ENCODE peak calls at places on chromosomes 7 and 10, in seven cellular contexts. Z is occipital lobe; U is T-cell; G is caudate nucleus; K is T-helper 17 cell; P is stimulated activated naive CD4-positive, alpha-beta T cell treated with Interleukin-2 at 50 U/mL for 16 hours; R is stimulated activated CD8-positive, alpha-beta memory T cell treated with anti-CD3 and anti-CD28 coated beads, Interleukin-2, amount 100 ng/mL, for 1 hour. H is an unnamed sample.

GRCh38 chr7:75842836-75843446 is 29.3 kb upstream of the CCL24 start:
- DNase-seq in P (peak; percentile 49), R (no peak), K (no peak), G (no peak), Z (no peak), U (no peak), H (no peak)

GRCh38 chr10:74589226-74589673 is 237.2 kb upstream of the KAT6B start:
- DNase-seq in P (peak; percentile 77), K (peak; percentile 54), G (peak; percentile 81), U (peak; percentile 88), Z (peak; percentile 80), R (peak; percentile 68), H (peak; percentile 72)

GRCh38 chr7:51602321-51602720 is 285.7 kb upstream of the COBL start:
- DNase-seq in Z (no peak), U (no peak), P (no peak), G (no peak), R (no peak), K (no peak), H (no peak)

GRCh38 chr7:127336458-127336857 is 56.0 kb downstream of the ZNF800 start:
- DNase-seq in G (no peak), Z (no peak), P (no peak), R (no peak), K (no peak), U (no peak), H (no peak)

GRCh38 chr10:127534511-127534910 is 14.6 kb upstream of the NPS start:
- DNase-seq in G (no peak), U (no peak), K (no peak), Z (no peak), P (no peak), R (no peak), H (no peak)

GRCh38 chr10:36492590-36493510 is 632.5 kb upstream of the ANKRD30A start:
- DNase-seq in P (no peak), K (no peak), Z (no peak), R (no peak), U (no peak), G (no peak), H (no peak)

GRCh38 chr10:48604408-48605263 is at the start of gene ARHGAP22:
- DNase-seq in K (no peak), P (no peak), U (no peak), R (no peak), G (no peak), Z (peak; percentile 61), H (peak; percentile 43)

GRCh38 chr10:97853006-97853405 is 3.4 kb downstream of the GOLGA7B start:
- DNase-seq in R (no peak), U (no peak), K (no peak), P (no peak), Z (no peak), G (no peak), H (no peak)

GRCh38 chr7:130095812-130096211 is 25.5 kb downstream of the KLHDC10 start:
- DNase-seq in G (no peak), K (no peak), Z (no peak), U (no peak), P (no peak), R (no peak), H (no peak)

GRCh38 chr10:28839600-28840007 is 162.3 kb downstream of the BAMBI start:
- DNase-seq in Z (no peak), K (no peak), R (no peak), G (no peak), P (no peak), U (no peak), H (no peak)

GRCh38 chr7:929311-929711 is 25.2 kb downstream of the ADAP1 start:
- DNase-seq in P (no peak), K (no peak), Z (no peak), R (no peak), G (no peak), U (no peak), H (no peak)

GRCh38 chr7:36614954-36615353 is 109.3 kb downstream of the AOAH start:
- DNase-seq in R (no peak), P (no peak), U (no peak), Z (no peak), K (no peak), G (no peak), H (no peak)

GRCh38 chr10:5501976-5502902 is 2.9 kb upstream of the CALML5 start:
- DNase-seq in K (no peak), P (no peak), R (no peak), U (no peak), G (no peak), Z (no peak), H (no peak)

GRCh38 chr10:81524467-81524866 is 350.5 kb upstream of the NRG3 start:
- DNase-seq in K (no peak), R (no peak), G (no peak), P (no peak), U (no peak), Z (no peak), H (no peak)

GRCh38 chr10:44332465-44332864 is 52.4 kb downstream of the CXCL12 start:
- DNase-seq in K (no peak), G (no peak), R (no peak), Z (no peak), P (no peak), U (no peak), H (no peak)

GRCh38 chr10:13792011-13792410 is 205.2 kb downstream of the PRPF18 start:
- DNase-seq in G (no peak), U (no peak), R (no peak), K (no peak), Z (peak; percentile 35), P (no peak), H (no peak)

GRCh38 chr7:1065263-1066260 is 21.2 kb downstream of the GPR146 start:
- DNase-seq in K (peak; percentile 77), P (peak; percentile 75), R (peak; percentile 68), G (peak; percentile 51), U (peak; percentile 73), Z (peak; percentile 59), H (peak; percentile 37)

GRCh38 chr10:70985824-70986336 is 97.5 kb upstream of the PCBD1 start:
- DNase-seq in G (no peak), U (no peak), Z (no peak), K (no peak), R (no peak), P (no peak), H (no peak)

GRCh38 chr10:123642293-123642692 is 23.9 kb upstream of the GPR26 start:
- DNase-seq in K (no peak), P (no peak), R (no peak), U (no peak), Z (no peak), G (no peak), H (no peak)